ENCODE peak calls at places on chromosomes 13 and 19, in four cellular contexts. One of them, this sample, is unnamed. For H3K4me1, the result is how much of the 10 kb centered on the place peaks cover.

GRCh38 chr13:99459101-99459500 is 42.2 kb upstream of the TM9SF2 start:
- DNase-seq in uterus: no peak
- DNase-seq in body of pancreas: no peak
- DNase-seq in left lung: no peak
- DNase-seq in this sample: no peak

GRCh38 chr13:50366488-50367174 is 351.4 kb downstream of the KCNRG start:
- DNase-seq in uterus: no peak
- DNase-seq in body of pancreas: no peak
- DNase-seq in left lung: no peak
- DNase-seq in this sample: no peak

GRCh38 chr19:38784224-38784623 is 4.8 kb upstream of the LGALS7B start:
- DNase-seq in uterus: no peak
- DNase-seq in body of pancreas: no peak
- DNase-seq in left lung: no peak
- DNase-seq in this sample: no peak

GRCh38 chr19:30897034-30897433 is 452.2 kb downstream of the TSHZ3 start:
- DNase-seq in uterus: no peak
- DNase-seq in body of pancreas: no peak
- DNase-seq in left lung: no peak
- DNase-seq in this sample: no peak

GRCh38 chr19:53086949-53087348 is 16.3 kb downstream of the ZNF160 start:
- DNase-seq in uterus: peak
- DNase-seq in body of pancreas: no peak
- DNase-seq in left lung: no peak
- DNase-seq in this sample: peak

GRCh38 chr19:51000981-51001380 is 423 bp downstream of the KLK8 start:
- DNase-seq in uterus: no peak
- DNase-seq in body of pancreas: no peak
- DNase-seq in left lung: no peak
- DNase-seq in this sample: no peak

GRCh38 chr13:97113231-97114001 is 108.7 kb upstream of the MBNL2 start:
- DNase-seq in uterus: peak
- DNase-seq in body of pancreas: no peak
- DNase-seq in left lung: no peak
- DNase-seq in this sample: no peak

GRCh38 chr19:43707158-43707712 is 8.6 kb upstream of the IRGC start:
- DNase-seq in uterus: no peak
- DNase-seq in body of pancreas: no peak
- DNase-seq in left lung: no peak
- DNase-seq in this sample: no peak

GRCh38 chr19:24051516-24051915 is 35.5 kb upstream of the ZNF254 start:
- DNase-seq in uterus: no peak
- DNase-seq in body of pancreas: no peak
- DNase-seq in left lung: no peak
- DNase-seq in this sample: no peak

GRCh38 chr13:64993514-64994164 is 2236.5 kb downstream of the PCDH9 start:
- DNase-seq in uterus: no peak
- DNase-seq in body of pancreas: no peak
- DNase-seq in left lung: no peak
- DNase-seq in this sample: no peak

GRCh38 chr13:33446821-33447481 is 161.4 kb upstream of the STARD13 start:
- DNase-seq in uterus: no peak
- DNase-seq in body of pancreas: no peak
- DNase-seq in left lung: no peak
- DNase-seq in this sample: no peak

GRCh38 chr13:110421696-110422395 is 114.8 kb downstream of the COL4A2 start:
- DNase-seq in uterus: no peak
- DNase-seq in body of pancreas: no peak
- DNase-seq in left lung: no peak
- DNase-seq in this sample: no peak

GRCh38 chr19:952680-953500 is 27.1 kb downstream of the ARID3A start:
- DNase-seq in uterus: no peak
- DNase-seq in body of pancreas: peak
- DNase-seq in left lung: peak
- DNase-seq in this sample: no peak

GRCh38 chr19:294819-295686 is 3.9 kb upstream of the PLPP2 start:
- DNase-seq in uterus: peak
- DNase-seq in body of pancreas: peak
- DNase-seq in left lung: peak
- DNase-seq in this sample: no peak

GRCh38 chr13:75365724-75366173 is 116.2 kb downstream of the TBC1D4 start:
- DNase-seq in uterus: no peak
- DNase-seq in body of pancreas: no peak
- DNase-seq in left lung: no peak
- DNase-seq in this sample: no peak

GRCh38 chr13:112449545-112449930 is 73.4 kb downstream of the SPACA7 start:
- DNase-seq in uterus: no peak
- DNase-seq in body of pancreas: no peak
- DNase-seq in left lung: peak
- DNase-seq in this sample: no peak

GRCh38 chr13:100340865-100341264 is 247.7 kb downstream of the GGACT start:
- DNase-seq in uterus: no peak
- DNase-seq in body of pancreas: no peak
- DNase-seq in left lung: no peak
- DNase-seq in this sample: no peak

GRCh38 chr19:13610042-13610691 is 103.9 kb upstream of the CACNA1A start:
- DNase-seq in uterus: no peak
- DNase-seq in body of pancreas: no peak
- DNase-seq in left lung: no peak
- DNase-seq in this sample: no peak

GRCh38 chr13:45409993-45410392 is 8.2 kb downstream of the SLC25A30 start:
- DNase-seq in uterus: no peak
- DNase-seq in body of pancreas: no peak
- DNase-seq in left lung: no peak
- DNase-seq in this sample: no peak

GRCh38 chr19:12065100-12065538 is 588 bp downstream of the ZNF844 start:
- DNase-seq in uterus: no peak
- DNase-seq in body of pancreas: no peak
- DNase-seq in left lung: no peak
- DNase-seq in this sample: no peak

GRCh38 chr19:14073925-14074838 is 1.6 kb downstream of the MISP3 start:
- DNase-seq in uterus: no peak
- DNase-seq in body of pancreas: no peak
- DNase-seq in left lung: no peak
- DNase-seq in this sample: no peak

GRCh38 chr13:79582896-79583295 is 101.9 kb downstream of the NDFIP2 start:
- DNase-seq in uterus: no peak
- DNase-seq in body of pancreas: no peak
- DNase-seq in left lung: no peak
- DNase-seq in this sample: no peak

GRCh38 chr19:55209430-55210119 is at the start of gene PTPRH:
- DNase-seq in uterus: no peak
- DNase-seq in body of pancreas: peak
- DNase-seq in left lung: no peak
- DNase-seq in this sample: no peak

GRCh38 chr19:40274585-40275544 is 10.3 kb downstream of the AKT2 start:
- DNase-seq in uterus: no peak
- DNase-seq in body of pancreas: no peak
- DNase-seq in left lung: peak
- DNase-seq in this sample: no peak

GRCh38 chr13:24159362-24159761 is 1.2 kb upstream of the SPATA13 start:
- DNase-seq in uterus: no peak
- DNase-seq in body of pancreas: no peak
- DNase-seq in left lung: no peak
- DNase-seq in this sample: no peak

GRCh38 chr13:88628882-88629281 is 957.7 kb downstream of the SLITRK5 start:
- DNase-seq in uterus: no peak
- DNase-seq in body of pancreas: no peak
- DNase-seq in left lung: no peak
- DNase-seq in this sample: no peak

GRCh38 chr19:56988271-56988670 is 131.5 kb upstream of the USP29 start:
- DNase-seq in uterus: no peak
- DNase-seq in body of pancreas: no peak
- DNase-seq in left lung: no peak
- DNase-seq in this sample: no peak

GRCh38 chr13:99354371-99354951 is 47.3 kb upstream of the GPR183 start:
- DNase-seq in uterus: no peak
- DNase-seq in body of pancreas: no peak
- DNase-seq in left lung: no peak
- DNase-seq in this sample: no peak

GRCh38 chr19:13165091-13165997 is 15.1 kb downstream of the IER2 start:
- DNase-seq in uterus: no peak
- DNase-seq in body of pancreas: no peak
- DNase-seq in left lung: no peak
- DNase-seq in this sample: no peak

GRCh38 chr13:24261566-24261965 is 47.8 kb upstream of the C1QTNF9 start:
- DNase-seq in uterus: no peak
- DNase-seq in body of pancreas: no peak
- DNase-seq in left lung: no peak
- DNase-seq in this sample: no peak

DNA sequence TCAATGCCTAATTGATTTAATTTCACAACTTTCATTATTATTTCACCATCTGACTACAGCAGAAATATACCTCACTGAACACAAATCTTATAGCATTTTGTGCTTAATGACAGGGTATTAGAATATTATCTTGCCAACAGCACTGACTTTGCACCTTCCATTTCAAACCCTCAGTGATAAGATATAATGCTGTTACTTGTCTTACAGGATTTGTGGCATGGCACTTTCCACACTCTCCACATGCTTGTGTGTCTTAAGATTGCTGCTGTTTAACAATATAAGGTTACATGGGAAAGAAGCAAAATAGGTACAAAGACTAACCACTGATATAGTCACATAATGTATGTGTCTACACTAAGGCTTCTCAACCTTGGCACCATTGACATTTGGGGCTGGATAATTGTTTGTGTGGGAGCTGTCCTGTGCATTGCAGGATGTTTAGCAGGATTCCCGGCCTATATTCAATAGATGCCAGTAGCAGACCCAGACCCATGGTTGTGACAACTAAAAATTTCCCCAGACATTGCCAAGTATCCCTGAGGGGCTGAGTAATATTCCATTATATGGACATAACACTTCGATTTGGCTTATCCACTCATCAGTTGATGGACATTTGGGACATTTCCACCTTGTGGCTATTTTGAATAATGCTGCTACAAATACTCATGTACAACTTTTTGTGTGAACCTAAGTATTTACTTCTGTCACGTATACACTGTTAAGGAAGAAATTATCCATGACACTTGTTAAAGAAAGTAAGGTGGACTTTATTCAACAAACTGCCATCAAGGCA is 5.7 kb upstream of the DIAPH3 start:
- DNase-seq in uterus: no peak
- DNase-seq in body of pancreas: no peak
- DNase-seq in left lung: no peak
- DNase-seq in this sample: no peak
- TF ChIP-seq CTCF in uterus: no peak
- TF ChIP-seq CTCF in body of pancreas: no peak
- TF ChIP-seq CTCF in left lung: no peak
- TF ChIP-seq CTCF in this sample: no peak

GRCh38 chr19:49492573-49493411 is 3.4 kb upstream of the RPS11 start:
- DNase-seq in uterus: no peak
- DNase-seq in body of pancreas: no peak
- DNase-seq in left lung: no peak
- DNase-seq in this sample: no peak
- H3K4me1 ChIP-seq in uterus: under half
- H3K4me1 ChIP-seq in body of pancreas: half or more
- H3K4me1 ChIP-seq in left lung: under half
- H3K4me1 ChIP-seq in this sample: under half

GRCh38 chr19:7822910-7823515 is 7.0 kb upstream of the EVI5L start:
- DNase-seq in uterus: no peak
- DNase-seq in body of pancreas: no peak
- DNase-seq in left lung: no peak
- DNase-seq in this sample: no peak
- H3K4me3 ChIP-seq in uterus: no peak
- H3K4me3 ChIP-seq in body of pancreas: no peak
- H3K4me3 ChIP-seq in left lung: no peak
- H3K4me3 ChIP-seq in this sample: no peak

GRCh38 chr13:108146642-108147041 is 68.7 kb downstream of the LIG4 start:
- DNase-seq in uterus: no peak
- DNase-seq in body of pancreas: no peak
- DNase-seq in left lung: no peak
- DNase-seq in this sample: no peak
- TF ChIP-seq CTCF in uterus: no peak
- TF ChIP-seq CTCF in body of pancreas: no peak
- TF ChIP-seq CTCF in left lung: no peak
- TF ChIP-seq CTCF in this sample: no peak

GRCh38 chr19:16069813-16070365 is 6.4 kb upstream of the TPM4 start:
- DNase-seq in uterus: no peak
- DNase-seq in body of pancreas: no peak
- DNase-seq in left lung: peak
- DNase-seq in this sample: no peak

GRCh38 chr19:16073481-16073880 is 2.8 kb upstream of the TPM4 start:
- DNase-seq in uterus: no peak
- DNase-seq in body of pancreas: no peak
- DNase-seq in left lung: no peak
- DNase-seq in this sample: no peak

GRCh38 chr19:16068696-16069259 is 7.5 kb upstream of the TPM4 start:
- DNase-seq in uterus: no peak
- DNase-seq in body of pancreas: no peak
- DNase-seq in left lung: no peak
- DNase-seq in this sample: no peak

GRCh38 chr19:16070366-16070990 is 5.8 kb upstream of the TPM4 start:
- DNase-seq in uterus: peak
- DNase-seq in body of pancreas: peak
- DNase-seq in left lung: peak
- DNase-seq in this sample: peak

GRCh38 chr19:16071072-16071691 is 5.1 kb upstream of the TPM4 start:
- DNase-seq in uterus: no peak
- DNase-seq in body of pancreas: no peak
- DNase-seq in left lung: no peak
- DNase-seq in this sample: no peak
- H3K4me1 ChIP-seq in uterus: under half
- H3K4me1 ChIP-seq in body of pancreas: under half
- H3K4me1 ChIP-seq in left lung: half or more
- H3K4me1 ChIP-seq in this sample: under half

GRCh38 chr19:41395355-41395754 is 1.8 kb downstream of the EXOSC5 start:
- DNase-seq in uterus: no peak
- DNase-seq in body of pancreas: no peak
- DNase-seq in left lung: no peak
- DNase-seq in this sample: no peak
- H3K4me3 ChIP-seq in uterus: no peak
- H3K4me3 ChIP-seq in body of pancreas: no peak
- H3K4me3 ChIP-seq in left lung: no peak
- H3K4me3 ChIP-seq in this sample: no peak

This sample was measured in gastrocnemius medialis.